ENCODE peak calls at places on chromosome 21, in eight cellular contexts. D is stimulated activated CD4-positive, alpha-beta T cell treated with anti-CD3 and anti-CD28 coated beads, Interleukin-15, amount 100 ng/mL, for 24 hours; X is progenitor cell of endocrine pancreas; U is dermis microvascular lymphatic vessel endothelial cell; G is mesothelial cell of epicardium; L is iPS-NIHi11; T is pancreas; F is cerebellar cortex. Z is an unnamed sample.

GRCh38 chr21:19810779-19811178 is 1187.4 kb upstream of the NCAM2 start:
- DNase-seq in D (no peak), X (no peak), U (no peak), G (no peak), L (no peak), T (no peak), F (no peak), Z (no peak)

GRCh38 chr21:31872452-31873274 is at the start of gene HUNK:
- DNase-seq in D (peak; percentile 36), X (peak; percentile 80), U (peak; percentile 21), G (peak; percentile 81), L (peak; percentile 76), T (peak; percentile 77), F (no peak), Z (peak; percentile 63)

GRCh38 chr21:30152792-30153191 is 13.8 kb downstream of the CLDN17 start:
- DNase-seq in D (no peak), X (no peak), U (no peak), G (no peak), L (no peak), T (no peak), F (no peak), Z (no peak)

GRCh38 chr21:17359781-17360180 is 153.1 kb upstream of the CXADR start:
- DNase-seq in D (no peak), X (no peak), U (no peak), G (no peak), L (no peak), T (no peak), F (no peak), Z (no peak)

GRCh38 chr21:23977971-23978370 is 1629.3 kb downstream of the MRPL39 start:
- DNase-seq in D (no peak), X (no peak), U (no peak), G (no peak), L (no peak), T (no peak), F (no peak), Z (no peak)

GRCh38 chr21:45497846-45498645 is 44.2 kb downstream of the SLC19A1 start:
- DNase-seq in D (no peak), X (no peak), U (no peak), G (no peak), L (no peak), T (peak; percentile 13), F (no peak), Z (peak; percentile 63)

GRCh38 chr21:42680429-42680828 is 27.0 kb downstream of the PDE9A start:
- DNase-seq in D (no peak), X (no peak), U (no peak), G (no peak), L (no peak), T (no peak), F (no peak), Z (no peak)

GRCh38 chr21:32565856-32566465 is 19.4 kb downstream of the TCP10L start:
- DNase-seq in D (no peak), X (no peak), U (no peak), G (no peak), L (no peak), T (no peak), F (no peak), Z (no peak)

GRCh38 chr21:42142598-42142997 is 71.5 kb downstream of the UMODL1 start:
- DNase-seq in D (no peak), X (no peak), U (no peak), G (no peak), L (no peak), T (no peak), F (no peak), Z (no peak)

GRCh38 chr21:31526040-31526439 is 133.5 kb upstream of the SOD1 start:
- DNase-seq in D (no peak), X (no peak), U (no peak), G (no peak), L (peak; percentile 45), T (no peak), F (no peak), Z (no peak)

GRCh38 chr21:46368533-46369285 is 44.8 kb downstream of the PCNT start:
- DNase-seq in D (peak; percentile 37), X (no peak), U (no peak), G (no peak), L (no peak), T (no peak), F (no peak), Z (peak; percentile 38)

GRCh38 chr21:16468191-16468590 is 738.4 kb downstream of the USP25 start:
- DNase-seq in D (no peak), X (no peak), U (no peak), G (no peak), L (no peak), T (no peak), F (no peak), Z (no peak)

GRCh38 chr21:45073301-45074047 is 906 bp upstream of the ADARB1 start:
- DNase-seq in D (no peak), X (peak; percentile 43), U (no peak), G (peak; percentile 57), L (peak; percentile 58), T (peak; percentile 68), F (peak; percentile 69), Z (no peak)

GRCh38 chr21:43603641-43604504 is 55.4 kb downstream of the HSF2BP start:
- DNase-seq in D (no peak), X (no peak), U (no peak), G (no peak), L (no peak), T (no peak), F (no peak), Z (no peak)

GRCh38 chr21:38984568-38984967 is 178.8 kb downstream of the ETS2 start:
- DNase-seq in D (no peak), X (no peak), U (no peak), G (no peak), L (no peak), T (no peak), F (no peak), Z (no peak)

GRCh38 chr21:40254540-40255455 is 387.6 kb downstream of the PCP4 start:
- DNase-seq in D (no peak), X (no peak), U (no peak), G (no peak), L (no peak), T (no peak), F (no peak), Z (no peak)

GRCh38 chr21:16865612-16866011 is 647.2 kb upstream of the CXADR start:
- DNase-seq in D (no peak), X (no peak), U (no peak), G (no peak), L (no peak), T (no peak), F (no peak), Z (no peak)

GRCh38 chr21:45482899-45483821 is 59.1 kb downstream of the SLC19A1 start:
- DNase-seq in D (peak; percentile 71), X (no peak), U (no peak), G (no peak), L (no peak), T (peak; percentile 18), F (no peak), Z (peak; percentile 86)

GRCh38 chr21:18529253-18529652 is 125.7 kb upstream of the TMPRSS15 start:
- DNase-seq in D (no peak), X (no peak), U (no peak), G (no peak), L (no peak), T (no peak), F (no peak), Z (no peak)

GRCh38 chr21:40049031-40049958 is 182.1 kb downstream of the PCP4 start:
- DNase-seq in D (peak; percentile 3), X (no peak), U (no peak), G (no peak), L (peak; percentile 14), T (no peak), F (no peak), Z (no peak)

GRCh38 chr21:45981641-45982255 is at the start of gene COL6A1:
- DNase-seq in D (no peak), X (peak; percentile 62), U (no peak), G (peak; percentile 52), L (peak; percentile 87), T (peak; percentile 80), F (peak; percentile 58), Z (no peak)

GRCh38 chr21:38303300-38303699 is 46.5 kb downstream of the KCNJ15 start:
- DNase-seq in D (no peak), X (no peak), U (peak; percentile 75), G (no peak), L (no peak), T (no peak), F (no peak), Z (no peak)

GRCh38 chr21:39452965-39453332 is 1.2 kb downstream of the SH3BGR start:
- DNase-seq in D (no peak), X (no peak), U (no peak), G (no peak), L (no peak), T (no peak), F (no peak), Z (no peak)

GRCh38 chr21:36981049-36981391 is 14.6 kb upstream of the HLCS start:
- DNase-seq in D (no peak), X (no peak), U (no peak), G (no peak), L (no peak), T (no peak), F (no peak), Z (no peak)

GRCh38 chr21:15415541-15416261 is 314.1 kb upstream of the USP25 start:
- DNase-seq in D (no peak), X (no peak), U (no peak), G (no peak), L (no peak), T (no peak), F (no peak), Z (no peak)

GRCh38 chr21:36125513-36126121 is 9.3 kb upstream of the CBR3 start:
- DNase-seq in D (peak; percentile 70), X (peak; percentile 25), U (peak; percentile 68), G (peak; percentile 54), L (peak; percentile 45), T (no peak), F (peak; percentile 72), Z (no peak)

GRCh38 chr21:35428927-35429326 is 379.8 kb upstream of the RUNX1 start:
- DNase-seq in D (no peak), X (no peak), U (no peak), G (no peak), L (no peak), T (no peak), F (no peak), Z (no peak)

GRCh38 chr21:45235488-45235887 is 52.2 kb downstream of the POFUT2 start:
- DNase-seq in D (no peak), X (no peak), U (no peak), G (no peak), L (no peak), T (no peak), F (no peak), Z (no peak)

GRCh38 chr21:16438761-16439160 is 709.0 kb downstream of the USP25 start:
- DNase-seq in D (no peak), X (no peak), U (peak; percentile 89), G (no peak), L (no peak), T (no peak), F (no peak), Z (no peak)

GRCh38 chr21:41947596-41948403 is 6.0 kb downstream of the C2CD2 start:
- DNase-seq in D (no peak), X (no peak), U (peak; percentile 83), G (no peak), L (no peak), T (no peak), F (no peak), Z (no peak)

GRCh38 chr21:42027804-42028753 is 17.9 kb upstream of the ZBTB21 start:
- DNase-seq in D (no peak), X (no peak), U (no peak), G (no peak), L (no peak), T (no peak), F (peak; percentile 29), Z (no peak)